ENCODE peak calls at places on chromosomes 11 and 22, in six cellular contexts. A is endodermal cell; F is CD4-positive, alpha-beta T cell; X is lung; S is spleen; N is IMR-90. C is an unnamed sample.
A peak's percentile ranks its signal among the peaks of the same experiment; 100 is the strongest.

GRCh38 chr11:109945626-109946321 is 147.4 kb upstream of the ZC3H12C start:
- DNase-seq in A (no peak), F (no peak), X (no peak), S (no peak), N (no peak), C (no peak)

GRCh38 chr11:43920598-43921419 is 21.6 kb upstream of the C11orf96 start:
- DNase-seq in A (no peak), F (no peak), X (peak; percentile 72), S (no peak), N (peak; percentile 100), C (peak; percentile 99)

GRCh38 chr11:116993599-116993998 is 104.6 kb downstream of the SIK3 start:
- DNase-seq in A (no peak), F (no peak), X (no peak), S (no peak), N (no peak), C (no peak)

GRCh38 chr22:41564563-41564962 is 3.8 kb downstream of the CSDC2 start:
- DNase-seq in A (no peak), F (no peak), X (no peak), S (no peak), N (peak; percentile 46), C (no peak)

GRCh38 chr11:28107331-28107725 is 628 bp downstream of the KIF18A start:
- DNase-seq in A (no peak), F (no peak), X (no peak), S (no peak), N (peak; percentile 37), C (no peak)

GRCh38 chr11:119405986-119406385 is 17.0 kb downstream of the THY1 start:
- DNase-seq in A (no peak), F (no peak), X (no peak), S (no peak), N (peak; percentile 13), C (no peak)

GRCh38 chr11:92954003-92954402 is 15.4 kb upstream of the MTNR1B start:
- DNase-seq in A (no peak), F (no peak), X (no peak), S (no peak), N (no peak), C (no peak)

GRCh38 chr11:13761712-13762111 is 93.2 kb downstream of the FAR1 start:
- DNase-seq in A (no peak), F (no peak), X (no peak), S (no peak), N (peak; percentile 44), C (no peak)

GRCh38 chr11:94623120-94623735 is 56.1 kb downstream of the PIWIL4 start:
- DNase-seq in A (peak; percentile 92), F (peak; percentile 10), X (peak; percentile 56), S (no peak), N (peak; percentile 78), C (peak; percentile 23)

GRCh38 chr11:11668781-11669180 is 47.0 kb upstream of the GALNT18 start:
- DNase-seq in A (no peak), F (no peak), X (no peak), S (no peak), N (no peak), C (no peak)
- H3K27me3 ChIP-seq in A (no peaks in the 10 kb centered on the region), F (peaks cover 11% of the 10 kb centered on the region), X (no peaks in the 10 kb centered on the region), S (no peaks in the 10 kb centered on the region), N (peaks cover 67% of the 10 kb centered on the region), C (peaks cover 10% of the 10 kb centered on the region)

DNA sequence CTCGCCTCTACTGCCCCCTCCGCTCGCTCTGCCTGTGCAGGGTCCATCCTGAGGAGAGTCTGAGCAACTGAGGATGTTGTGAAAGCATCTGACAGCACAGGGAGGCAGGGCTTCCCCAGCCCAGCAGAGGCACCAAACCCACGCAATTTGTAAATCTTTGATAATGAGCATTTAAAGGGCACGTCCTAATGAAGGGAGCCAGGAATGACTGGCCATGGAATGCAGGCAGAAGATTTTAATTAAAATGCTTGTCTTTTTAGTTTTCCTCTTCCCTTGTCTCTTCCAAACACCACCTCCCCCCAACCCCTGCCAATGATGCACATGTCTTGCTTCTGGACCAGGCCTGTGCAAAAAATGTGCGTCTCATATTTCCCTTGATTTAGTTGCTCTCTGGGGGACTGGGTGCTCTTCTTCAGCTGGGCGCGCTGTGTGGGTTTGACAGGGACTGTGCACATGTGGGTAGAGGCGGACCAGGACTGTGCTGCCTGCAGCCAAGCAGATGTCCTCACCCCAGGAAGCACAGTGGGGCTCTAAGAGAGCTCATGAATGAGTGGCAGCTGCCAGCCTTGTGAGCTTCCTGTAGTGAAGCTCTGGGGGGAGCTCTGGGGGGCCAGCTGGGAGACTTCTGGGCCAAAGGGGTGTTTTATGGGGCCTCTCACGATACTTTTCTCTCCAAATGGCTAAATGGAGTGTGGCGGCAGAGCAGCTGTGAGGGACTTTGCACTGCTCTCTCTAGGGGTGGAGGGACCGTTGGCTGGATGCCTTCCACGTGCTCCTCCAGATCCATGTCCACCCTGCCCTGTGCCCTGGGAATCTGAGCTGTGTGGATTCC is 273.5 kb downstream of the ST3GAL4 start:
- DNase-seq in A (peak; percentile 59), F (no peak), X (no peak), S (no peak), N (peak; percentile 55), C (peak; percentile 96)
- TF ChIP-seq CTCF in A (peak; percentile 42), F (no peak), X (no peak), S (no peak), N (peak; percentile 26), C (peak; percentile 69)

GRCh38 chr11:65084598-65085375 is 765 bp downstream of the ZFPL1 start:
- DNase-seq in A (no peak), F (no peak), X (no peak), S (no peak), N (no peak), C (no peak)

GRCh38 chr11:65087827-65088226 is 3.8 kb downstream of the ZFPL1 start:
- DNase-seq in A (no peak), F (no peak), X (no peak), S (no peak), N (no peak), C (no peak)

GRCh38 chr11:65083834-65084597 is at the start of the genes CDCA5 and ZFPL1:
- DNase-seq in A (peak; percentile 97), F (peak; percentile 94), X (peak; percentile 95), S (peak; percentile 98), N (peak; percentile 94), C (peak; percentile 52)

GRCh38 chr11:65087216-65087615 is 3.2 kb downstream of the ZFPL1 start:
- DNase-seq in A (no peak), F (no peak), X (no peak), S (no peak), N (no peak), C (no peak)

DNA sequence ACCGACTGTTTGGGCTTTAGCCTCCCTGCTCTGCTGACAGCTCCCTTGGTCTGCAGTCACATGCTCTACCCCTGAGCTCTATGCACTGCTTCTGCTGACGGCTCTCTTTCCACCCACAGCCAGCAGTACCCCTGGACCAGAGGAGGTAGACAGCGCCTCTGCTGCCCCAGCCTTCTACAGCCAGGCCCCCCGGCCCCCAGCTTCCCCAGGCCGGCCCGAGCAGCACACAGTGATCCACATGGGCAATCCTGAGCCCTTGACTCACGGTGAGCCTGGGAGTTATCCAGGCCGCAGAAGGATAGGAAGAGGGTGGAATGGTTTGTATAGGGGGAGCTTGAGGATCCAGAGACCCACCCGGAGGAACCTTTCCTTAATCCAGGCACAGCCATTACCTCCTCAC is 2.8 kb downstream of the ZFPL1 start:
- DNase-seq in A (no peak), F (no peak), X (no peak), S (no peak), N (no peak), C (no peak)
- H3K27me3 ChIP-seq in A (no peaks in the 10 kb centered on the region), F (no peaks in the 10 kb centered on the region), X (no peaks in the 10 kb centered on the region), S (no peaks in the 10 kb centered on the region), N (no peaks in the 10 kb centered on the region), C (no peaks in the 10 kb centered on the region)

GRCh38 chr11:65811764-65812475 is 21.8 kb upstream of the SNX32 start:
- DNase-seq in A (no peak), F (no peak), X (no peak), S (no peak), N (no peak), C (no peak)
- TF ChIP-seq CTCF in A (no peak), F (no peak), X (no peak), S (no peak), N (no peak), C (no peak)

GRCh38 chr22:44596726-44597125 is 98.7 kb upstream of the RTL6 start:
- DNase-seq in A (no peak), F (no peak), X (no peak), S (no peak), N (no peak), C (no peak)

GRCh38 chr22:44601189-44601588 is 100.8 kb upstream of the PRR5 start:
- DNase-seq in A (no peak), F (no peak), X (no peak), S (no peak), N (no peak), C (no peak)

GRCh38 chr22:44597616-44598015 is 99.6 kb upstream of the RTL6 start:
- DNase-seq in A (no peak), F (no peak), X (no peak), S (no peak), N (peak; percentile 29), C (peak; percentile 5)

GRCh38 chr22:44600386-44600785 is 101.6 kb upstream of the PRR5 start:
- DNase-seq in A (no peak), F (no peak), X (no peak), S (no peak), N (no peak), C (no peak)

GRCh38 chr22:44599084-44599483 is 101.1 kb upstream of the RTL6 start:
- DNase-seq in A (no peak), F (no peak), X (no peak), S (no peak), N (no peak), C (no peak)
- H3K27me3 ChIP-seq in A (no peaks in the 10 kb centered on the region), F (peaks cover 12% of the 10 kb centered on the region), X (peaks cover 8% of the 10 kb centered on the region), S (no peaks in the 10 kb centered on the region), N (peaks cover 2% of the 10 kb centered on the region), C (peaks cover 26% of the 10 kb centered on the region)

DNA sequence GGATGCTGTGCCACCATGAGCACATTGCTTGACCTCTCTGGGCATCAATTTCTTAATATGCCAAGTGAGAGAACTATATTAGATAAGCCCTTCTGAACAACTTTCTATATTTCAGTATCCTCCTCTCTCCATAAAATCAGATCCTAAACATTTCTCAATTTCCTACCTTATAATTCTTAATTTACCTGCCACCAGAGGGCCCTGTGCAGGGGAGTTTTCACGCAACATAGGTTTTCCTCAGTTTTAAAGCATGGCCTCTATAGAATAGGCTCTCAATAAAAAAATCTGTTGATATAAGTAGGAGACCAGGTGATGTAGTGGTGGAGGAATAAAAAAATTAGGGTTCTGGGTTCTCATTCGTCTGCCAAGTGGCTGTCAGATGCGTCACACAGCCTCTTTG is 83.7 kb upstream of the DBX1 start:
- DNase-seq in A (no peak), F (no peak), X (no peak), S (no peak), N (no peak), C (no peak)
- TF ChIP-seq CTCF in A (peak; percentile 83), F (no peak), X (no peak), S (no peak), N (no peak), C (peak; percentile 30)